ENCODE peak calls at places on chromosome 17, in seven cellular contexts. W is aorta, Q is GM23248, Y is colonic mucosa, K is stomach, U is heart right ventricle, E is keratinocyte. T is an unnamed sample. For H3K9me3, the result is how much of the 10 kb centered on the place peaks cover.

GRCh38 chr17:80883831-80884735 is 107.6 kb upstream of the CHMP6 start:
- DNase-seq in Q (no peak), W (peak), K (no peak), Y (no peak), U (no peak), E (no peak), T (no peak)

GRCh38 chr17:48487221-48487620 is 43.6 kb downstream of the HOXB1 start:
- DNase-seq in Q (no peak), K (no peak), E (no peak), Y (no peak), U (no peak), W (no peak), T (no peak)

GRCh38 chr17:21513012-21513570 is 136.9 kb downstream of the KCNJ12 start:
- DNase-seq in W (peak), Y (peak), Q (peak), K (peak), U (peak), E (peak), T (peak)

GRCh38 chr17:12261354-12261753 is 240.7 kb downstream of the MAP2K4 start:
- DNase-seq in K (no peak), W (no peak), E (no peak), Q (no peak), Y (no peak), U (no peak), T (no peak)

GRCh38 chr17:36675250-36675649 is 73.9 kb downstream of the MRM1 start:
- DNase-seq in K (no peak), Y (no peak), W (no peak), E (no peak), Q (no peak), U (no peak), T (no peak)

GRCh38 chr17:37066322-37066905 is 117.7 kb downstream of the AATF start:
- DNase-seq in W (no peak), K (no peak), E (no peak), Q (no peak), U (no peak), Y (no peak), T (no peak)

GRCh38 chr17:50573866-50574571 is 13.5 kb downstream of the CACNA1G start:
- DNase-seq in Y (no peak), E (no peak), W (no peak), U (no peak), K (no peak), Q (no peak), T (no peak)

GRCh38 chr17:67477687-67478086 is 100.6 kb downstream of the PITPNC1 start:
- DNase-seq in W (no peak), U (no peak), K (no peak), Q (peak), Y (no peak), E (peak), T (no peak)

GRCh38 chr17:56752263-56752662 is 81.5 kb downstream of the C17orf67 start:
- DNase-seq in E (no peak), U (no peak), Q (peak), Y (no peak), W (no peak), K (no peak), T (no peak)

GRCh38 chr17:4944163-4944553 is 4.1 kb downstream of the RNF167 start:
- DNase-seq in E (no peak), Y (no peak), U (no peak), W (no peak), K (no peak), Q (no peak), T (no peak)

GRCh38 chr17:41338961-41339485 is 11.6 kb downstream of the KRT33A start:
- DNase-seq in U (no peak), E (no peak), K (no peak), Q (peak), W (no peak), Y (no peak), T (no peak)

GRCh38 chr17:36592316-36592710 is 634 bp downstream of the DHRS11 start:
- DNase-seq in U (peak), E (no peak), Y (peak), K (no peak), Q (peak), W (no peak), T (no peak)

GRCh38 chr17:79485399-79485985 is 125.4 kb downstream of the RBFOX3 start:
- DNase-seq in E (no peak), Q (no peak), U (no peak), Y (no peak), K (no peak), W (no peak), T (no peak)

GRCh38 chr17:79482719-79483118 is 128.1 kb downstream of the RBFOX3 start:
- DNase-seq in W (no peak), Q (no peak), K (no peak), U (no peak), E (no peak), Y (no peak), T (no peak)

GRCh38 chr17:79484600-79485398 is 126.1 kb downstream of the RBFOX3 start:
- DNase-seq in Y (no peak), W (no peak), K (no peak), Q (no peak), U (no peak), E (no peak), T (no peak)

GRCh38 chr17:79483842-79484241 is 127.0 kb downstream of the RBFOX3 start:
- DNase-seq in E (no peak), U (no peak), W (no peak), Y (no peak), Q (no peak), K (no peak), T (no peak)

GRCh38 chr17:79483122-79483521 is 127.7 kb downstream of the RBFOX3 start:
- DNase-seq in Y (no peak), W (no peak), Q (no peak), K (no peak), E (no peak), U (no peak), T (no peak)
- H3K4me3 ChIP-seq in Y (no peak), W (no peak), Q (no peak), K (no peak), E (no peak), U (no peak), T (no peak)

DNA sequence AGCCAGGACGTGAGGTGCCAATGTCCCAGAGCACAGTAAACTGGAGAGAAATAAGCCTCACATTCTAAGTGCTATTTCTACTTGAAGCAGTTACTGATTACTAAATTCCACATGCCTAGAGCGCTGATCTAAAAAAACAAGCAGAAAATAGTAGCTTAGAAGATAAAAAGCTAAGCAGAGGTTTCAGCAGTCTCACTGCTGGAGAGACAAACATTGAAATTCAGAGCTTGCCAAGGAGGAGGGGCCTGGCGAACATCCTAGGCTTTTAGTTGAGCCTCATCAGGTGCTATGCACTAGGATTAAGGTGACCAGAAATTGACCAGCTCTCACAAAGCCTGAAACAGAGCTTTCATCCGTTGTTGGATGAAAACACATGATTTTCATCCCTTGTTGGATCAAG is 136.9 kb upstream of the FAM20A start:
- DNase-seq in Q (no peak), K (peak), Y (no peak), U (no peak), E (no peak), W (no peak), T (no peak)
- H3K9me3 ChIP-seq in Q (under half), K (under half), Y (under half), U (under half), E (under half), W (under half), T (under half)

GRCh38 chr17:30382345-30382744 is 3.6 kb downstream of the CPD start:
- DNase-seq in E (no peak), W (no peak), Q (no peak), Y (no peak), K (no peak), U (no peak), T (no peak)

GRCh38 chr17:30380106-30380420 is 1.3 kb downstream of the CPD start:
- DNase-seq in K (no peak), W (no peak), Y (no peak), E (no peak), U (no peak), Q (peak), T (no peak)

GRCh38 chr17:30378797-30379302 is at the start of gene CPD:
- DNase-seq in E (peak), W (peak), U (peak), Q (peak), K (peak), Y (peak), T (peak)

GRCh38 chr17:30379303-30380105 is 777 bp downstream of the CPD start:
- DNase-seq in W (peak), E (no peak), Q (peak), Y (peak), U (peak), K (peak), T (no peak)

DNA sequence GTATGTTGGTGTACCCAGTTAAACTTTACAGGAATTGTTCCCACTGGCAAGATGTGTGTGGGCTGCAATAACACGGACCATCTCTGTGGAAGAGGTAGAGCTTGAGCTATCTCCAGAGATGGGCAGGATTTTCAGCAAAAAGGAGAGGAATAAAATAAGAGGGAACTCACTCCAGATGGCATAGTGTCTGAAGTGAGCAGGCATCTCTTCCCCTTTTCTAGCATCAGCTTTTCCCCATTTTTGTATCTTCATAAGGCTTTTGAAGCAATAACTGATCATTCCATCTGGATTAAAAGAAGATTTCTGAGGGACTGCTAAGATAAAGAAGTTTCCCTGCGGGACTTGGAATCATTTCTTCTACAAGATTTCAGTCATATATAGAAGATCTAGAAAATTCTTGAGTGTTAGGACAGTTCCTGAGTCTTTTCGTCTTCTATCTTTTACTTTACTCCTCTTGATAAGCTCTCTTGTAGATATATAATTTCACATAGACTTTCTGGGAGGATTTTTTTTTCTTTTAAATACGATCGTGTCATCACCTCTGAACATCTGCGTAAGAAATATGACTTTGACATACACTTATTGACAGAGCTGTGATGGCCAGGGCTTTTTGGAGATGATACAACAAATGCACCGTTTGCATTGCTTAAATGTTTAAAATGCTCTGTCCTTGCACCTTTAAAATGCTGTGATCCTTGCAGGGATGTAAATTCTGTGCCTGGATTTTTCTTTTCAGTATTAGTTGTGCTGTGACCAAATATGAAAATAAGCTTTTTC is 2.1 kb downstream of the CPD start:
- DNase-seq in Q (peak), U (no peak), Y (no peak), E (no peak), K (no peak), W (no peak), T (no peak)
- H3K4me3 ChIP-seq in Q (peak), U (peak), Y (peak), E (peak), K (peak), W (peak), T (peak)

GRCh38 chr17:43574348-43574747 is 28.2 kb upstream of the ETV4 start:
- DNase-seq in W (no peak), E (no peak), Y (peak), Q (no peak), U (no peak), K (peak), T (no peak)
- H3K9me3 ChIP-seq in W (under half), E (under half), Y (under half), Q (under half), U (under half), K (under half), T (under half)

GRCh38 chr17:76075364-76076099 is 951 bp downstream of the GALR2 start:
- DNase-seq in Y (no peak), W (no peak), E (no peak), Q (peak), U (no peak), K (no peak), T (no peak)
- H3K4me3 ChIP-seq in Y (no peak), W (no peak), E (no peak), Q (no peak), U (peak), K (peak), T (no peak)

DNA sequence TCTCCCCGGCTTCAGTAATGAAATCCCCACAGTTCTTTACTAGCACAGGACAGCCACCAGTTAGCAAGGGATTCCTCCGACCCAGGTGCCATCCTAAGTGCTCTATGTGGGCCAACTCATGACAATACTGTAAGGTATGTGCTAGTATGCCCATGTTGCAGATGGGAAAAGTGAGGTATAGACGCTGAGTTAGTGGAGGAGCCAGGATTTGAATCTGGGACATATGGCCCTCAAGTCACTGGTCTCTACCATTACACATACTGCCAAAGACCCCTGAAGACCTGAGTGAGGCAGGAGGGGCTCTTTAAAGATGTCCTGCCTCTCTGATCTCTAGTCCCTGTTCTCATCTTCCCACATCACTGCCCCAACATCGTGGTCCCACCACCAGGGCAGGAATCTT is 36.2 kb upstream of the MRPS23 start:
- DNase-seq in E (no peak), Q (no peak), U (no peak), W (no peak), K (no peak), Y (no peak), T (no peak)
- H3K9me3 ChIP-seq in E (under half), Q (under half), U (under half), W (under half), K (under half), Y (under half), T (under half)

GRCh38 chr17:27352481-27353460 is 58.9 kb downstream of the WSB1 start:
- DNase-seq in E (no peak), W (no peak), K (no peak), Q (peak), Y (peak), U (no peak), T (no peak)
- H3K4me3 ChIP-seq in E (peak), W (peak), K (peak), Q (peak), Y (peak), U (peak), T (peak)

GRCh38 chr17:924711-925480 is 54.7 kb downstream of the NXN start:
- DNase-seq in Y (no peak), Q (no peak), K (peak), E (peak), U (no peak), W (no peak), T (no peak)
- H3K9me3 ChIP-seq in Y (under half), Q (under half), K (under half), E (under half), U (under half), W (under half), T (under half)

T was measured in Panc1.